ENCODE peak calls at places on chromosome 7, in eight cellular contexts. One of them, this sample, is unnamed. For H3K4me1, the result is how much of the 10 kb centered on the place peaks cover.

GRCh38 chr7:68015098-68015497 is 1018.5 kb downstream of the TYW1 start:
- DNase-seq in spleen: no peak
- DNase-seq in A549: no peak
- DNase-seq in adrenal gland: no peak
- DNase-seq in thyroid gland: no peak
- DNase-seq in gastrocnemius medialis: no peak
- DNase-seq in uterus: no peak
- DNase-seq in transverse colon: no peak
- DNase-seq in this sample: no peak

GRCh38 chr7:32518534-32519140 is 23.3 kb downstream of the AVL9 start:
- DNase-seq in spleen: no peak
- DNase-seq in A549: peak
- DNase-seq in adrenal gland: no peak
- DNase-seq in thyroid gland: no peak
- DNase-seq in gastrocnemius medialis: no peak
- DNase-seq in uterus: no peak
- DNase-seq in transverse colon: no peak
- DNase-seq in this sample: no peak

GRCh38 chr7:149321978-149322541 is 60.1 kb downstream of the ZNF783 start:
- DNase-seq in spleen: no peak
- DNase-seq in A549: no peak
- DNase-seq in adrenal gland: no peak
- DNase-seq in thyroid gland: no peak
- DNase-seq in gastrocnemius medialis: no peak
- DNase-seq in uterus: no peak
- DNase-seq in transverse colon: no peak
- DNase-seq in this sample: no peak

GRCh38 chr7:150429699-150430098 is 20.7 kb upstream of the GIMAP8 start:
- DNase-seq in spleen: no peak
- DNase-seq in A549: no peak
- DNase-seq in adrenal gland: no peak
- DNase-seq in thyroid gland: no peak
- DNase-seq in gastrocnemius medialis: no peak
- DNase-seq in uterus: no peak
- DNase-seq in transverse colon: no peak
- DNase-seq in this sample: peak

GRCh38 chr7:42197391-42197790 is 39.6 kb downstream of the GLI3 start:
- DNase-seq in spleen: no peak
- DNase-seq in A549: no peak
- DNase-seq in adrenal gland: no peak
- DNase-seq in thyroid gland: no peak
- DNase-seq in gastrocnemius medialis: no peak
- DNase-seq in uterus: no peak
- DNase-seq in transverse colon: no peak
- DNase-seq in this sample: no peak

GRCh38 chr7:47361746-47362215 is 220.1 kb downstream of the TNS3 start:
- DNase-seq in spleen: peak
- DNase-seq in A549: no peak
- DNase-seq in adrenal gland: no peak
- DNase-seq in thyroid gland: peak
- DNase-seq in gastrocnemius medialis: no peak
- DNase-seq in uterus: peak
- DNase-seq in transverse colon: peak
- DNase-seq in this sample: no peak

GRCh38 chr7:128021361-128021760 is 9.9 kb downstream of the LRRC4 start:
- DNase-seq in spleen: no peak
- DNase-seq in A549: peak
- DNase-seq in adrenal gland: no peak
- DNase-seq in thyroid gland: no peak
- DNase-seq in gastrocnemius medialis: no peak
- DNase-seq in uterus: no peak
- DNase-seq in transverse colon: no peak
- DNase-seq in this sample: no peak

GRCh38 chr7:111525100-111525499 is 37.2 kb downstream of the IMMP2L start:
- DNase-seq in spleen: no peak
- DNase-seq in A549: no peak
- DNase-seq in adrenal gland: no peak
- DNase-seq in thyroid gland: no peak
- DNase-seq in gastrocnemius medialis: no peak
- DNase-seq in uterus: no peak
- DNase-seq in transverse colon: no peak
- DNase-seq in this sample: no peak

GRCh38 chr7:19558527-19558926 is 150.3 kb downstream of the POLR1F start:
- DNase-seq in spleen: no peak
- DNase-seq in A549: no peak
- DNase-seq in adrenal gland: no peak
- DNase-seq in thyroid gland: no peak
- DNase-seq in gastrocnemius medialis: no peak
- DNase-seq in uterus: no peak
- DNase-seq in transverse colon: no peak
- DNase-seq in this sample: no peak

GRCh38 chr7:138907438-138907837 is 73.8 kb downstream of the KIAA1549 start:
- DNase-seq in spleen: no peak
- DNase-seq in A549: no peak
- DNase-seq in adrenal gland: no peak
- DNase-seq in thyroid gland: no peak
- DNase-seq in gastrocnemius medialis: no peak
- DNase-seq in uterus: no peak
- DNase-seq in transverse colon: no peak
- DNase-seq in this sample: no peak

GRCh38 chr7:155483868-155484325 is 26.0 kb downstream of the EN2 start:
- DNase-seq in spleen: no peak
- DNase-seq in A549: no peak
- DNase-seq in adrenal gland: no peak
- DNase-seq in thyroid gland: no peak
- DNase-seq in gastrocnemius medialis: no peak
- DNase-seq in uterus: no peak
- DNase-seq in transverse colon: no peak
- DNase-seq in this sample: no peak

GRCh38 chr7:111919690-111920179 is 286.5 kb downstream of the DOCK4 start:
- DNase-seq in spleen: no peak
- DNase-seq in A549: no peak
- DNase-seq in adrenal gland: no peak
- DNase-seq in thyroid gland: no peak
- DNase-seq in gastrocnemius medialis: no peak
- DNase-seq in uterus: no peak
- DNase-seq in transverse colon: no peak
- DNase-seq in this sample: no peak

GRCh38 chr7:128671992-128672391 is at the start of gene GARIN1A:
- DNase-seq in spleen: no peak
- DNase-seq in A549: no peak
- DNase-seq in adrenal gland: no peak
- DNase-seq in thyroid gland: no peak
- DNase-seq in gastrocnemius medialis: no peak
- DNase-seq in uterus: no peak
- DNase-seq in transverse colon: no peak
- DNase-seq in this sample: no peak

GRCh38 chr7:82110146-82110823 is 333.3 kb downstream of the CACNA2D1 start:
- DNase-seq in spleen: no peak
- DNase-seq in A549: no peak
- DNase-seq in adrenal gland: no peak
- DNase-seq in thyroid gland: no peak
- DNase-seq in gastrocnemius medialis: no peak
- DNase-seq in uterus: no peak
- DNase-seq in transverse colon: no peak
- DNase-seq in this sample: no peak

GRCh38 chr7:75879771-75880184 is 944 bp downstream of the RHBDD2 start:
- DNase-seq in spleen: no peak
- DNase-seq in A549: no peak
- DNase-seq in adrenal gland: peak
- DNase-seq in thyroid gland: no peak
- DNase-seq in gastrocnemius medialis: no peak
- DNase-seq in uterus: no peak
- DNase-seq in transverse colon: no peak
- DNase-seq in this sample: no peak

GRCh38 chr7:117072620-117073118 is 119.4 kb downstream of the ST7 start:
- DNase-seq in spleen: no peak
- DNase-seq in A549: no peak
- DNase-seq in adrenal gland: peak
- DNase-seq in thyroid gland: peak
- DNase-seq in gastrocnemius medialis: no peak
- DNase-seq in uterus: peak
- DNase-seq in transverse colon: peak
- DNase-seq in this sample: peak

GRCh38 chr7:134211817-134212216 is 84.7 kb downstream of the LRGUK start:
- DNase-seq in spleen: no peak
- DNase-seq in A549: no peak
- DNase-seq in adrenal gland: no peak
- DNase-seq in thyroid gland: no peak
- DNase-seq in gastrocnemius medialis: no peak
- DNase-seq in uterus: no peak
- DNase-seq in transverse colon: no peak
- DNase-seq in this sample: no peak

GRCh38 chr7:47369736-47370135 is 212.2 kb downstream of the TNS3 start:
- DNase-seq in spleen: no peak
- DNase-seq in A549: no peak
- DNase-seq in adrenal gland: no peak
- DNase-seq in thyroid gland: no peak
- DNase-seq in gastrocnemius medialis: no peak
- DNase-seq in uterus: no peak
- DNase-seq in transverse colon: no peak
- DNase-seq in this sample: no peak

DNA sequence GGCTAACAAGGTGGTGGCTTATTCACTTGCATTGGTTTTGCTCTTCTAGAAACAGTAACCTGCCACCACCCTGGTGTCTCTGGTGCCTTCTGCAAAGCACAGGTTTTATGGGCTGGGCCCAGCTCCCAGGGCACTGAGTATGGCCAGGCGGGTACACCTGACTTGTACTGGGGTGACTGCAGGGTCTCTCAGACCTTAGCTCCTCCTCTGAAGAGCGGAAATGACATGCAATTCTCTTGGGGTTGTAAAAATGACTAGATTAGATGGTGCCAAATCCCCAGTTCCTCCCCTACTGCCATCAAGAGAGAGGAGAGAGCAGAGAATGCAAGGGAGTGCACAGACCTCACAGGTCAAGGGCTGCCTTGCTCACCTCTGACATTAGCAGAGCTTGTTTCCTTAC is 14.7 kb downstream of the ESYT2 start:
- DNase-seq in spleen: no peak
- DNase-seq in A549: no peak
- DNase-seq in adrenal gland: no peak
- DNase-seq in thyroid gland: no peak
- DNase-seq in gastrocnemius medialis: no peak
- DNase-seq in uterus: no peak
- DNase-seq in transverse colon: no peak
- DNase-seq in this sample: no peak
- H3K27ac ChIP-seq in spleen: peak
- H3K27ac ChIP-seq in A549: no peak
- H3K27ac ChIP-seq in adrenal gland: no peak
- H3K27ac ChIP-seq in thyroid gland: peak
- H3K27ac ChIP-seq in gastrocnemius medialis: peak
- H3K27ac ChIP-seq in uterus: peak
- H3K27ac ChIP-seq in transverse colon: peak
- H3K27ac ChIP-seq in this sample: no peak

DNA sequence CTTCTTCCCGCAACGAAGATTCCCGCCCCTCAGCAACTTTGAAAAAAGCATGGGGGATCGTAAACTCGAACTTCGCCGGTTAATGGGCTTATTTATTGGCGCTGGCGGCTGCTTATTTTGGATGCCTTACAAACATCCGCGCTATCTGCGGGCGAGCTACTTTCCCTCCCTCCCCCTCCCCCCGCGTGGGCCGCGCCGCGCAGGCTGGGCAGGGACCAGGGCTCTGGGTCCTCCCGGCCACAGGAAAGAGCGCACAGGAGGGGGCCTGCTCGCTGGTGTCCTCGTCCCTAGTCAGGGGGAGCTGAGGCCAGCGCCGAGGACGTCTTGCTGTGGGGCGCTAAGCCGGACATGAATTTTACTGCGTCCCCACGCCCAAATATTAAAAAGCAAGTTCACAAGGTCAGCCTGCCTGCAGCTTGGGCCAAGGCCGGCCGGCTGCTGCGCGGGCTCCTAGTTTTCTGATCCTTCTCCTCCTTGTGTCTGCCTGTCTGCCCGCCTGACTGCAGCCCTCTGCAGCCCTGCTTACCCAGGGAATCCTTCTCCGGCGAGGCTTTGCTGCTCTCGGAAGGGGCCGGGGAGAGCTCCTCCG is 1.2 kb downstream of the HOXA10 start:
- DNase-seq in spleen: peak
- DNase-seq in A549: peak
- DNase-seq in adrenal gland: peak
- DNase-seq in thyroid gland: no peak
- DNase-seq in gastrocnemius medialis: peak
- DNase-seq in uterus: peak
- DNase-seq in transverse colon: peak
- DNase-seq in this sample: no peak
- TF ChIP-seq POLR2A in spleen: no peak
- TF ChIP-seq POLR2A in A549: no peak
- TF ChIP-seq POLR2A in adrenal gland: no peak
- TF ChIP-seq POLR2A in thyroid gland: no peak
- TF ChIP-seq POLR2A in gastrocnemius medialis: peak
- TF ChIP-seq POLR2A in uterus: peak
- TF ChIP-seq POLR2A in transverse colon: peak
- TF ChIP-seq POLR2A in this sample: no peak

GRCh38 chr7:50653997-50654425 is 88.8 kb upstream of the DDC start:
- DNase-seq in spleen: peak
- DNase-seq in A549: no peak
- DNase-seq in adrenal gland: peak
- DNase-seq in thyroid gland: no peak
- DNase-seq in gastrocnemius medialis: peak
- DNase-seq in uterus: peak
- DNase-seq in transverse colon: peak
- DNase-seq in this sample: peak
- H3K4me1 ChIP-seq in spleen: under half
- H3K4me1 ChIP-seq in A549: under half
- H3K4me1 ChIP-seq in adrenal gland: under half
- H3K4me1 ChIP-seq in thyroid gland: under half
- H3K4me1 ChIP-seq in gastrocnemius medialis: half or more
- H3K4me1 ChIP-seq in uterus: under half
- H3K4me1 ChIP-seq in transverse colon: under half
- H3K4me1 ChIP-seq in this sample: under half

DNA sequence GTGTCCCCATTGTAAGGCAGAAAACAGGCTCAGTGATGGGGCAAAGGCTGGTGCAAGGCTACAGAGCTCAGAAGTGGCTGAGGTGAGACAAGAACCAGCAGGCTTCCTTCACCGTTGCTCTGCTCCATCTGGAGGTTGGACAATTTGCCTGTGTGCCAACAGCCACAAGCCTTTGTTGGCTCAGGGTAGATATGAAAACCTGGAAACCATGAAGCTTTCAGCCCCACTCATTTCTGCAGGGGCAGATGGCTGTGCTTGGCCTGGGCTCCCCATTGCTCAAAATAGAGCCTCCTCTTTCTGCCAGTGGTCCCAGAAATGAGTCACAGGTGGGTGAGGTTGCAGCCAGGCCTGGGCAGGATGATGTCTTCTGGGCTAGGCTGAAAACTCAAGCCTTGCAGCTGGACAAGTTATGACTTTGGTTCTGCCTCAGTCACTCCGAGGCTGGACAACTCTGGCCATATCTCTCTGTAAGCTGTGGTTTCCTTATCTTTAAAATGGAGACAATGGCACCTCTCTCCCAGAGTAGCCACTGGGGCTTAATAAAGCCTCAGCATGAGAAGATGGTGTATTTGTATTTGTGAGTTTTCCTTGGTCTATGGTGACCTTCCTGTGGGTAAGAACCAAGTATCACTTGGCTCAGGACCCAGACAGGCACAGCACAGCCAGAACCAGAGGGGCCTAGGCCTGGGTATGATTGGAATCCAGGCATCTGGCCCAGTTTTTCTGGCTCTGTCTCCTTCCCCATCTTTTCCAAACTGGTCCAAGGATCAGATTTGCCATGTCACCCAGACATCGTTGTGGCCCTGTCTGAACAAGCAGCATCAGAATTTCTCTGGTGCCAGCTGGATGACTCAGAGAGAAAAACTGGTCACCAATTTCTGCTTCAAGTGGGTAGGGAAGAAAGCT is 12.1 kb upstream of the ZNF273 start:
- DNase-seq in spleen: no peak
- DNase-seq in A549: no peak
- DNase-seq in adrenal gland: no peak
- DNase-seq in thyroid gland: peak
- DNase-seq in gastrocnemius medialis: peak
- DNase-seq in uterus: no peak
- DNase-seq in transverse colon: no peak
- DNase-seq in this sample: no peak
- H3K27ac ChIP-seq in spleen: no peak
- H3K27ac ChIP-seq in A549: no peak
- H3K27ac ChIP-seq in adrenal gland: no peak
- H3K27ac ChIP-seq in thyroid gland: peak
- H3K27ac ChIP-seq in gastrocnemius medialis: peak
- H3K27ac ChIP-seq in uterus: no peak
- H3K27ac ChIP-seq in transverse colon: no peak
- H3K27ac ChIP-seq in this sample: no peak